ENCODE peak calls at places on chromosome 1, in four cellular contexts. O is tibial artery, Q is fibroblast of the aortic adventitia, K is lower lobe of right lung. E is an unnamed sample.

GRCh38 chr1:175262646-175263045 is 70.1 kb upstream of the KIAA0040 start:
- DNase-seq in O (no peak), Q (no peak), K (no peak), E (peak; percentile 6)

GRCh38 chr1:104830534-104830933 is 1080.8 kb downstream of the AMY1C start:
- DNase-seq in O (no peak), Q (no peak), K (no peak), E (no peak)

GRCh38 chr1:153192697-153193096 is 10.5 kb upstream of the LELP1 start:
- DNase-seq in O (no peak), Q (no peak), K (no peak), E (no peak)

GRCh38 chr1:93758842-93759515 is 77.3 kb upstream of the BCAR3 start:
- DNase-seq in O (no peak), Q (peak; percentile 92), K (peak; percentile 64), E (peak; percentile 96)

GRCh38 chr1:180228648-180229482 is 1.2 kb upstream of the LHX4 start:
- DNase-seq in O (no peak), Q (no peak), K (no peak), E (no peak)

GRCh38 chr1:97870574-97870973 is 50.3 kb downstream of the DPYD start:
- DNase-seq in O (no peak), Q (no peak), K (no peak), E (no peak)

GRCh38 chr1:212013672-212014071 is 21.7 kb downstream of the INTS7 start:
- DNase-seq in O (no peak), Q (no peak), K (no peak), E (no peak)

GRCh38 chr1:35377553-35377952 is 109.0 kb downstream of the ZMYM4 start:
- DNase-seq in O (no peak), Q (peak; percentile 9), K (no peak), E (peak; percentile 12)

GRCh38 chr1:19429611-19430010 is 55.7 kb downstream of the CAPZB start:
- DNase-seq in O (no peak), Q (peak; percentile 48), K (no peak), E (no peak)

GRCh38 chr1:63557365-63557987 is 34.2 kb downstream of the EFCAB7 start:
- DNase-seq in O (no peak), Q (peak; percentile 72), K (no peak), E (peak; percentile 51)

GRCh38 chr1:203207751-203208150 is 21.2 kb upstream of the CHI3L1 start:
- DNase-seq in O (no peak), Q (no peak), K (no peak), E (no peak)

GRCh38 chr1:87684194-87684593 is 355.5 kb downstream of the LMO4 start:
- DNase-seq in O (no peak), Q (peak; percentile 48), K (no peak), E (peak; percentile 68)

GRCh38 chr1:196115641-196116040 is 492.6 kb downstream of the KCNT2 start:
- DNase-seq in O (peak; percentile 68), Q (peak; percentile 84), K (no peak), E (no peak)

GRCh38 chr1:84145051-84145450 is 980 bp downstream of the PRKACB start:
- DNase-seq in O (no peak), Q (no peak), K (no peak), E (no peak)

GRCh38 chr1:13443506-13443905 is 33.3 kb downstream of the PRAMEF20 start:
- DNase-seq in O (no peak), Q (no peak), K (no peak), E (no peak)

GRCh38 chr1:33876970-33877680 is 13.2 kb downstream of the HMGB4 start:
- DNase-seq in O (no peak), Q (peak; percentile 95), K (no peak), E (no peak)

GRCh38 chr1:93768380-93768863 is 86.8 kb upstream of the BCAR3 start:
- DNase-seq in O (no peak), Q (no peak), K (no peak), E (no peak)

GRCh38 chr1:183699643-183700160 is 46.6 kb upstream of the APOBEC4 start:
- DNase-seq in O (no peak), Q (peak; percentile 22), K (no peak), E (peak; percentile 43)

GRCh38 chr1:227892930-227893695 is 54.6 kb downstream of the WNT9A start:
- DNase-seq in O (peak; percentile 10), Q (no peak), K (peak; percentile 37), E (no peak)

GRCh38 chr1:94804442-94804837 is 15.7 kb upstream of the SLC44A3 start:
- DNase-seq in O (no peak), Q (no peak), K (no peak), E (no peak)

GRCh38 chr1:94803106-94803505 is 17.1 kb upstream of the SLC44A3 start:
- DNase-seq in O (no peak), Q (no peak), K (no peak), E (no peak)

GRCh38 chr1:94803517-94804441 is 16.4 kb upstream of the SLC44A3 start:
- DNase-seq in O (no peak), Q (peak; percentile 16), K (no peak), E (peak; percentile 75)

GRCh38 chr1:94799201-94799600 is 21.0 kb upstream of the SLC44A3 start:
- DNase-seq in O (no peak), Q (no peak), K (no peak), E (no peak)

GRCh38 chr1:94801919-94802546 is 18.1 kb upstream of the SLC44A3 start:
- DNase-seq in O (peak; percentile 29), Q (peak; percentile 91), K (peak; percentile 54), E (peak; percentile 96)
- TF ChIP-seq CTCF in O (peak; percentile 49), Q (peak; percentile 47), K (peak; percentile 59), E (peak; percentile 56)

DNA sequence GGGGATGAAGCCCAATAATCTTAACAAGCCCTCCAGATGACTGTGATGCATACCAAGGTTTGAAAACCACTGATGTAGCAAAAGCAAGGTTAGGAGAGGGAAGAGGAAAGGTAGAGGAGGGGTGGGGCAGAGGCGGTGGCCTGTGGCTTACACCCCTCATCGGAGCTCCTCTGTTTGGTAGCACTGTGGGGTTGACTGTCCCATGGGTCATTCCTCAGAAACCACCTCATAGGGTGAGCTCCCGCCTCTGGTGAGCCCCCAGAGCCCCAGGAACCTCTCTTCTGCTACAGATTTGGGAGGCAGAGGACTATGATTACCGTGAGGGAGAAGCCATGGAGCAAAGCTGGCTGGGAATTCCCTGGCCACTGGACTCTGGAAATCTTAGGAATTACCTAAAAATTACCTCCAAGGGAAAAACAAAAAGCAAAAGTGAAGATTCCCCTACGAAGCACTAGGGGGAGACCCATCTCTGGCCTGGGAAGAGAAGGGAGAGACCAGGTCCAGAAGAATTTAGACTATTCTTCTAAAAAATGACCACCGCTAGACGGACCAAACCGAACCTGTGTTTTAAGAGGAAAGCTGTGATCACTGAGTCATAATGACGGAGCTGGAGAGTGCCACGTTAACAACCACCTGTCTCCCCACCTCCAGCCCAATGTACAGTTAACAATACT is 1.5 kb upstream of the RASSF5 start:
- DNase-seq in O (no peak), Q (peak; percentile 70), K (no peak), E (peak; percentile 37)
- H3K4me3 ChIP-seq in O (no peak overlapping the region), Q (no peak overlapping the region), K (no peak overlapping the region), E (no peak overlapping the region)

DNA sequence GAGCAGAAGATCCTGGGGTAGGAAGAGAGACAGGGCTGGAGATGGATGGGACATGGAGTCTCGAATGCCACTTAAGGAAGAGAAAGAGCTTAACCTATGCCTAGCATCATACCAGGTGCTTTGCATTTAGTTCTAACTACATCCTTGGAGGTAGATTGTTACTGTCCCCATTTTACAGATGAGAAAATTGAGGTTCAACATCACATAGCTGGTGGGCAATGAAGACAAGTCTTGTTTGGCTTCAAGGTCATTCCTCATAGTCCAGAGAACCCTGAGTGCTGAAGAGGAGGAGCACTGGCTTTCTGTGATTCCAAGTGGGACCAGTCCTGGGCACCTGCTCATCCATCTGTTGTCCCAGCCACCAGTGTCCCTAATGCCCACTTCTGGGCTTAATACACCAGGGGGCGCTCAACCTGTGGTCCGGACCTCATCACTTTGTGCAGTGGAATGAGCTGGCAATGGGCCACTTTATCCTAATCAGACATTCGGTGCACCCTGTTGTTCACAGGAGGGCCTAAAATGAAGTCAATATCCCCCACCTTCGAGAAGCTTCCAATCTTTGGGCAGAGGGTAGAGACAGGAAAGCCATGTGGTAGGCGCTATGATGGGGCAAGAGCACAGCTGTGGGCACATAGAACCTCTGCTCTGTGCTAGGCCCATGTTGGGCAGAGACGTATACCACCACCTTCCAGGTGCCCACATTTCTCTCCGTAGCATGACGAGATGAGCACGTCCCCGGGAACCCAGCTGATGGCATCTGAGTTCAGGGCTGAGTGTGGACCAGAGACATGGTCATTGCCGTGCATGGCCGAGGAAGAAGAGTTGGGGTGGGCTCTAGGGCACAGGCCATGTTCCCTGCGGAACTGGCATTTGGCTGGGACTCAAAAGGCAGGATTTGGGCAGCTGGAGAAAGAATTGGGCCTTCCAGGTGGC is 9.2 kb downstream of the RPS6KA1 start:
- DNase-seq in O (no peak), Q (peak; percentile 38), K (peak; percentile 73), E (peak; percentile 28)
- TF ChIP-seq CTCF in O (no peak), Q (peak; percentile 51), K (peak; percentile 51), E (peak; percentile 60)

DNA sequence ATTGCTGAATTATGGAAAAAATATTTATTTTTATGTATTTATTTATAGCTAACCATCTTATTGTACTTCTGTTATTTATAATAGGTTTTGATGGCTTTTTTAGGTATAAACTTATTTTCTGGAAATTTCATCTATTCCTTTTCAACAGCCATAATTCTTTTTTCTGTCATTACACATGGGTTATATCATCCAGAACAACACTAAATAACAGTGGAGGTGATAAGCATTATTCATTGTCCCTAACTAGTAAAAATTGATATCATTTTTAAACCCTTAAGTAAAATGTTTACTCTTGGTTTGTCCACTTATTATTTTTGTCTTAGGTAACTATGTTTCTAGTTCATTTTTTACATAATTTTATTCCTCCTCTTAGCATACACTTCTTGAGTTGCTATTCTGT is 309.1 kb downstream of the USH2A start:
- DNase-seq in O (no peak), Q (no peak), K (no peak), E (no peak)
- H3K4me3 ChIP-seq in O (no peak overlapping the region), Q (no peak overlapping the region), K (no peak overlapping the region), E (no peak overlapping the region)

GRCh38 chr1:220092694-220093093 is 1.2 kb upstream of the IARS2 start:
- DNase-seq in O (no peak), Q (no peak), K (no peak), E (no peak)

GRCh38 chr1:220084460-220084859 is 5.1 kb downstream of the BPNT1 start:
- DNase-seq in O (no peak), Q (no peak), K (no peak), E (no peak)

GRCh38 chr1:220094016-220094911 is at the start of gene IARS2:
- DNase-seq in O (peak; percentile 86), Q (peak; percentile 69), K (peak; percentile 93), E (peak; percentile 61)

GRCh38 chr1:220093361-220094015 is 444 bp upstream of the IARS2 start:
- DNase-seq in O (no peak), Q (no peak), K (no peak), E (peak; percentile 82)

GRCh38 chr1:220089650-220090556 is at the start of gene BPNT1:
- DNase-seq in O (peak; percentile 93), Q (peak; percentile 96), K (peak; percentile 96), E (peak; percentile 95)
- TF ChIP-seq CTCF in O (no peak), Q (no peak), K (no peak), E (no peak)

GRCh38 chr1:56894014-56894413 is 39.4 kb downstream of the C8A start:
- DNase-seq in O (no peak), Q (no peak), K (no peak), E (no peak)

GRCh38 chr1:56898005-56898373 is 43.4 kb downstream of the C8A start:
- DNase-seq in O (no peak), Q (peak; percentile 56), K (no peak), E (no peak)

GRCh38 chr1:56897150-56898004 is 42.8 kb downstream of the C8A start:
- DNase-seq in O (no peak), Q (peak; percentile 92), K (no peak), E (no peak)

GRCh38 chr1:56901720-56902119 is 47.1 kb downstream of the C8A start:
- DNase-seq in O (no peak), Q (peak; percentile 63), K (no peak), E (peak; percentile 48)

GRCh38 chr1:56898888-56899287 is 44.3 kb downstream of the C8A start:
- DNase-seq in O (no peak), Q (no peak), K (no peak), E (no peak)
- H3K4me3 ChIP-seq in O (no peak overlapping the region), Q (no peak overlapping the region), K (no peak overlapping the region), E (no peak overlapping the region)